ENCODE peak calls at places on chromosomes 4 and X, in six cellular contexts. F is M059J; W is left lobe of liver; O is activated CD4-positive, alpha-beta T cell treated with anti-CD3 and anti-CD28 coated beads, Interleukin-2, amount 50 U/mL, for 1 hour; N is tibial artery; X is aorta. Y is an unnamed sample.

GRCh38 chr4:21858971-21859370 is 89.6 kb downstream of the KCNIP4 start:
- DNase-seq in X (no peak), N (no peak), O (no peak), F (peak; percentile 78), W (no peak), Y (peak; percentile 23)

GRCh38 chrX:150092549-150092948 is 154.3 kb upstream of the EOLA2 start:
- DNase-seq in F (no peak), X (no peak), N (no peak), O (no peak), W (no peak), Y (no peak)

GRCh38 chr4:165548702-165549101 is 169.9 kb downstream of the CPE start:
- DNase-seq in O (no peak), N (no peak), F (no peak), X (no peak), W (no peak), Y (no peak)

GRCh38 chrX:50920132-50920531 is 9.6 kb downstream of the BMP15 start:
- DNase-seq in O (no peak), W (no peak), X (no peak), N (no peak), F (peak; percentile 15), Y (no peak)

GRCh38 chr4:88599298-88599697 is 7.0 kb downstream of the HERC3 start:
- DNase-seq in X (no peak), F (peak; percentile 71), W (no peak), O (no peak), N (no peak), Y (peak; percentile 34)

GRCh38 chrX:30141966-30142365 is 73.4 kb upstream of the MAGEB2 start:
- DNase-seq in X (no peak), O (no peak), F (peak; percentile 70), W (no peak), N (no peak), Y (peak; percentile 43)

GRCh38 chrX:113457719-113458118 is 617.1 kb upstream of the AMOT start:
- DNase-seq in X (no peak), O (no peak), W (no peak), N (no peak), F (no peak), Y (no peak)

GRCh38 chr4:20313237-20314030 is 61.7 kb downstream of the SLIT2 start:
- DNase-seq in X (no peak), N (no peak), O (no peak), W (no peak), F (no peak), Y (no peak)

Y was measured in AG08396.